ENCODE peak calls at places on chromosomes 2 and 18, in five cellular contexts. F is A549, X is IMR-90, Q is K562, V is GM12878. E is an unnamed sample.

GRCh38 chr18:61998957-61999356 is 106.2 kb upstream of the RNF152 start:
- DNase-seq in F (no peak), X (peak; percentile 94), Q (no peak), V (no peak), E (peak; percentile 3)

GRCh38 chr2:177229448-177230242 is 17.1 kb downstream of the HNRNPA3 start:
- DNase-seq in F (no peak), X (no peak), Q (no peak), V (no peak), E (no peak)

GRCh38 chr18:58996131-58996632 is 131.5 kb downstream of the ZNF532 start:
- DNase-seq in F (peak; percentile 60), X (peak; percentile 91), Q (no peak), V (no peak), E (no peak)

GRCh38 chr2:233037078-233037477 is 4.6 kb downstream of the NEU2 start:
- DNase-seq in F (no peak), X (peak; percentile 42), Q (no peak), V (no peak), E (no peak)

GRCh38 chr2:190663348-190663747 is 14.5 kb downstream of the NAB1 start:
- DNase-seq in F (no peak), X (peak; percentile 2), Q (no peak), V (no peak), E (no peak)

GRCh38 chr2:213152065-213152794 is 818 bp upstream of the IKZF2 start:
- DNase-seq in F (peak; percentile 51), X (peak; percentile 77), Q (peak; percentile 36), V (no peak), E (peak; percentile 72)

GRCh38 chr18:32478317-32478716 is 7.6 kb upstream of the GAREM1 start:
- DNase-seq in F (no peak), X (no peak), Q (no peak), V (no peak), E (no peak)

GRCh38 chr2:155722290-155722689 is 610.2 kb downstream of the NR4A2 start:
- DNase-seq in F (no peak), X (no peak), Q (no peak), V (no peak), E (no peak)

GRCh38 chr18:7941533-7941932 is 374.4 kb downstream of the PTPRM start:
- DNase-seq in F (peak; percentile 83), X (no peak), Q (no peak), V (no peak), E (peak; percentile 61)

GRCh38 chr2:64769392-64770044 is 115.8 kb upstream of the SERTAD2 start:
- DNase-seq in F (peak; percentile 42), X (no peak), Q (no peak), V (no peak), E (no peak)

GRCh38 chr18:36314754-36315153 is 17.2 kb downstream of the FHOD3 start:
- DNase-seq in F (peak; percentile 17), X (peak; percentile 89), Q (no peak), V (no peak), E (no peak)

GRCh38 chr2:200509608-200510433 is at the start of gene KCTD18:
- DNase-seq in F (peak; percentile 85), X (peak; percentile 80), Q (peak; percentile 87), V (peak; percentile 62), E (peak; percentile 98)

GRCh38 chr2:46179037-46179621 is 118.1 kb upstream of the EPAS1 start:
- DNase-seq in F (peak; percentile 26), X (peak; percentile 99), Q (peak; percentile 15), V (peak; percentile 33), E (peak; percentile 55)

GRCh38 chr2:189163889-189164288 is 15.7 kb downstream of the COL5A2 start:
- DNase-seq in F (no peak), X (peak; percentile 85), Q (no peak), V (no peak), E (no peak)

GRCh38 chr2:227853765-227854271 is 17.6 kb upstream of the DAW1 start:
- DNase-seq in F (no peak), X (peak; percentile 30), Q (no peak), V (no peak), E (no peak)

GRCh38 chr2:24793752-24794477 is 690 bp downstream of the CENPO start:
- DNase-seq in F (peak; percentile 42), X (peak; percentile 35), Q (no peak), V (no peak), E (no peak)

GRCh38 chr2:172674034-172674967 is 61.3 kb upstream of the RAPGEF4 start:
- DNase-seq in F (no peak), X (no peak), Q (peak; percentile 55), V (no peak), E (no peak)

GRCh38 chr2:152465541-152465940 is 130.6 kb downstream of the FMNL2 start:
- DNase-seq in F (no peak), X (peak; percentile 17), Q (no peak), V (no peak), E (no peak)

GRCh38 chr18:56542488-56542887 is 95.9 kb downstream of the TXNL1 start:
- DNase-seq in F (no peak), X (no peak), Q (no peak), V (no peak), E (no peak)

GRCh38 chr2:162085090-162085891 is 11.3 kb upstream of the DPP4 start:
- DNase-seq in F (no peak), X (peak; percentile 92), Q (no peak), V (no peak), E (no peak)

GRCh38 chr2:64632855-64633819 is 20.6 kb downstream of the SERTAD2 start:
- DNase-seq in F (no peak), X (peak; percentile 76), Q (no peak), V (no peak), E (no peak)

GRCh38 chr2:176068037-176068832 is 15.5 kb downstream of the EVX2 start:
- DNase-seq in F (no peak), X (no peak), Q (no peak), V (no peak), E (no peak)

GRCh38 chr2:85920810-85921545 is 32.2 kb upstream of the ST3GAL5 start:
- DNase-seq in F (peak; percentile 56), X (peak; percentile 32), Q (no peak), V (no peak), E (no peak)

GRCh38 chr18:42296723-42297122 is 341.7 kb downstream of the PIK3C3 start:
- DNase-seq in F (no peak), X (no peak), Q (no peak), V (no peak), E (no peak)

GRCh38 chr2:30257266-30258214 is 26.2 kb downstream of the LBH start:
- DNase-seq in F (no peak), X (no peak), Q (no peak), V (no peak), E (no peak)

GRCh38 chr2:172578860-172579512 is 23.1 kb downstream of the PDK1 start:
- DNase-seq in F (no peak), X (no peak), Q (no peak), V (no peak), E (no peak)

GRCh38 chr18:159037-159652 is 788 bp downstream of the USP14 start:
- DNase-seq in F (peak; percentile 18), X (peak; percentile 18), Q (no peak), V (no peak), E (peak; percentile 26)

GRCh38 chr2:146240376-146240775 is 1604.5 kb upstream of the ACVR2A start:
- DNase-seq in F (no peak), X (no peak), Q (no peak), V (no peak), E (no peak)

GRCh38 chr2:239640210-239640609 is 239.4 kb upstream of the HDAC4 start:
- DNase-seq in F (no peak), X (no peak), Q (no peak), V (no peak), E (no peak)

DNA sequence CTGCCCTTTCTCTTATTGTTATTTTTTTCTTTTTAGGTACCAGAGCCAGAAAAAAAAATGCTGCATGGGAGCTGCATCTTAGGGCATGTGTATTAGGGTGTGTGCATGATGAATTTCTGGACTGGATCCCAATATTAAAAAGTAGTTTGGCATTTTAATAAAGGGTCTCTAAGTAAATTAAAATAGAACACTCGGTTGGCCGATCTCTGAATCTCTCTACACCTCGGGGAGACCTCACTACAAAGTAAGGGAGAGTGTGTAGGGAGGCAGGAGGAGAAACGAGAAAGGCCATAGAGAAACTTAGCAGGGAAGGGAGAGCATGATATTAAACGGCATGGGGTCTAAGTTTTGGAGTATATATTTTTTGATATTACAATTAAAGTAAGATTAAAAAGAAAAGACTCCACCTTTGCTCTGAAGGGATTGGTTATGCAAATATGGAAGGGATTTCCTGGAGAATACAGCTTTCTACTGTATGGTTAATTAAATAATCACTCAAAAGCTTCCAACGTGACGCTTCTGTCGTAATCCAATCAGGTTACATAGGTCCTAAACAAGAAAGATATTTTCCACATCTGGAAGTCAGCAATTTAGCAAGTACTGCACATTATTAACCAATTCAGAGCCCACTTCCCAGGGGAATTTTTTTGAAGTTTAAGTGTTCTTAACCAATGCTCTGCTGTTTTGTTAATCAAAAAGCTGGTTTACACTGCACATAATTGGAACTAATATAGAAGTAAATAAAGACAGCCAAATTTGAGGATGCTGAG is 984 bp upstream of the ZEB2 start:
- DNase-seq in F (no peak), X (peak; percentile 62), Q (no peak), V (no peak), E (no peak)
- TF ChIP-seq RCOR1 in F (no peak), X (no peak), Q (no peak), V (no peak), E (no peak)

GRCh38 chr2:99602475-99602874 is 112.7 kb upstream of the REV1 start:
- DNase-seq in F (no peak), X (peak; percentile 79), Q (no peak), V (no peak), E (no peak)
- TF ChIP-seq RCOR1 in F (no peak), X (no peak), Q (no peak), V (no peak), E (no peak)

GRCh38 chr2:236964291-236964690 is 121.4 kb upstream of the COPS8 start:
- DNase-seq in F (no peak), X (no peak), Q (no peak), V (no peak), E (no peak)

GRCh38 chr2:236963631-236964030 is 122.1 kb upstream of the COPS8 start:
- DNase-seq in F (no peak), X (no peak), Q (no peak), V (no peak), E (no peak)

GRCh38 chr2:236967499-236967783 is 118.2 kb upstream of the COPS8 start:
- DNase-seq in F (no peak), X (no peak), Q (no peak), V (no peak), E (no peak)

GRCh38 chr2:236965841-236966096 is 119.9 kb upstream of the COPS8 start:
- DNase-seq in F (no peak), X (no peak), Q (no peak), V (no peak), E (no peak)

GRCh38 chr2:236965021-236965840 is 120.5 kb upstream of the COPS8 start:
- DNase-seq in F (no peak), X (no peak), Q (no peak), V (no peak), E (no peak)
- TF ChIP-seq RCOR1 in F (no peak), X (no peak), Q (no peak), V (no peak), E (no peak)

DNA sequence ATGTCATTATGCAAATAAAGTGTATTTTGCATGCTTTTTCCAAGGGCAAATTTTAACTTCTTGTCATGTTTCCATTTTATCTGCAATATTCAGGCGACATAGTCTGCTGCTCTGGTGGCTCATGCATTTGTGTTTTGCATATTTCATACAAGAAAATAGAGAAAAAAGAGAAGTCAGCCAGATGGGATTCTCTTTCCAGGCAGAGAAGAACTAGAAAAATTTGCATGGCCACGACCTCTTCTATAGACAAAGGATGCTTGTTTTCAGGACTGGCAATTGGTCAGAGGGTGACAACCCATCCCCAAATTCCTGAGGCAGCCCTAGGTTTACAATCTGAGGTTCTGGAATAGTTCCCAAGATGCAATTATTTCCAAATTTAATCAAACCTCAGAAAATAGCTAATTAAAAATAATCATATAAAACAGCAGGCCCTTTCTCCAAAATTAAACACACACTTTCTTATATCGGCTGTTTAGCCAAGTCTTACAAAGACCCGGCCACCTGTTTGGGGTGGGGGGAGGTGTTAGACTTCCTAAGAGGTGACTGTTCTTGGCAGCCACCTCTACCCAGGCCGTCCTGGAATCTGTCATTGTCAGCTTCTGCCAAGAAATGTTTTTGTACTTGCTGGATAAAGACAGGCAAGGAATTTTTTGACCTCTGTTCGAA is 20.6 kb upstream of the SOS1 start:
- DNase-seq in F (no peak), X (no peak), Q (no peak), V (no peak), E (peak; percentile 29)
- TF ChIP-seq RCOR1 in F (no peak), X (no peak), Q (no peak), V (no peak), E (no peak)